ENCODE peak calls at places on chromosomes 3 and 15, in nine cellular contexts. F is lower lobe of right lung; P is thyroid gland; K is NCI-H2081; E is GM19239; V is ELR; W is bronchial epithelial cell; J is stimulated activated CD4-positive, alpha-beta T cell treated with anti-CD3 and anti-CD28 coated beads, Interleukin-1b, Interleukin-23, amount 100 ng/mL, for 4 hours; D is epithelial cell of proximal tubule. G is an unnamed sample.

GRCh38 chr3:184540777-184541681 is 20.6 kb upstream of the EPHB3 start:
- DNase-seq in F (peak; percentile 87), P (peak; percentile 85), K (peak; percentile 94), E (no peak), V (peak; percentile 55), W (peak; percentile 69), J (peak; percentile 68), D (no peak), G (no peak)

GRCh38 chr3:16122155-16122554 is 52.3 kb upstream of the GALNT15 start:
- DNase-seq in F (no peak), P (no peak), K (no peak), E (no peak), V (no peak), W (no peak), J (no peak), D (no peak), G (no peak)

GRCh38 chr3:56132762-56133161 is 335.5 kb downstream of the ERC2 start:
- DNase-seq in F (no peak), P (no peak), K (no peak), E (no peak), V (no peak), W (no peak), J (no peak), D (no peak), G (no peak)

GRCh38 chr15:84817461-84818081 is 415 bp downstream of the ALPK3 start:
- DNase-seq in F (no peak), P (peak; percentile 52), K (no peak), E (no peak), V (no peak), W (no peak), J (no peak), D (no peak), G (no peak)

GRCh38 chr3:144107923-144108322 is 136.3 kb downstream of the DIPK2A start:
- DNase-seq in F (no peak), P (no peak), K (peak; percentile 63), E (no peak), V (no peak), W (no peak), J (no peak), D (no peak), G (no peak)

GRCh38 chr15:92819312-92820232 is 80.6 kb upstream of the CHD2 start:
- DNase-seq in F (no peak), P (no peak), K (peak; percentile 61), E (no peak), V (peak; percentile 8), W (peak; percentile 54), J (no peak), D (no peak), G (no peak)

GRCh38 chr15:57133127-57133968 is 214.9 kb downstream of the TCF12 start:
- DNase-seq in F (no peak), P (no peak), K (peak; percentile 94), E (no peak), V (no peak), W (no peak), J (no peak), D (no peak), G (no peak)

GRCh38 chr15:85840079-85840801 is 45.5 kb upstream of the KLHL25 start:
- DNase-seq in F (peak; percentile 91), P (peak; percentile 89), K (peak; percentile 70), E (peak; percentile 80), V (peak; percentile 75), W (peak; percentile 47), J (peak; percentile 78), D (no peak), G (no peak)

GRCh38 chr3:126390751-126391150 is 4.0 kb upstream of the CFAP100 start:
- DNase-seq in F (no peak), P (no peak), K (no peak), E (no peak), V (no peak), W (no peak), J (no peak), D (no peak), G (no peak)

GRCh38 chr3:111968319-111969059 is 10.3 kb upstream of the ABHD10 start:
- DNase-seq in F (no peak), P (no peak), K (peak; percentile 88), E (no peak), V (no peak), W (no peak), J (no peak), D (no peak), G (no peak)

GRCh38 chr15:85726446-85726845 is 68.3 kb downstream of the KLHL25 start:
- DNase-seq in F (no peak), P (no peak), K (no peak), E (no peak), V (no peak), W (no peak), J (no peak), D (no peak), G (peak; percentile 37)

GRCh38 chr3:62199126-62199525 is 174.2 kb downstream of the FEZF2 start:
- DNase-seq in F (no peak), P (no peak), K (no peak), E (no peak), V (no peak), W (no peak), J (no peak), D (no peak), G (no peak)

GRCh38 chr15:100029045-100029444 is 295.8 kb upstream of the LYSMD4 start:
- DNase-seq in F (no peak), P (no peak), K (no peak), E (no peak), V (no peak), W (no peak), J (no peak), D (no peak), G (no peak)

GRCh38 chr3:189317911-189318310 is 146.1 kb downstream of the TPRG1 start:
- DNase-seq in F (no peak), P (no peak), K (no peak), E (no peak), V (no peak), W (no peak), J (no peak), D (no peak), G (no peak)

GRCh38 chr15:101499863-101500713 is 10.6 kb upstream of the PCSK6 start:
- DNase-seq in F (no peak), P (no peak), K (peak; percentile 84), E (no peak), V (no peak), W (no peak), J (no peak), D (no peak), G (no peak)

GRCh38 chr15:87354661-87355410 is 901.7 kb downstream of the NTRK3 start:
- DNase-seq in F (no peak), P (no peak), K (no peak), E (no peak), V (peak; percentile 90), W (peak; percentile 87), J (no peak), D (no peak), G (peak; percentile 41)

GRCh38 chr15:31403096-31403495 is 76.5 kb downstream of the KLF13 start:
- DNase-seq in F (no peak), P (no peak), K (no peak), E (no peak), V (peak; percentile 55), W (no peak), J (no peak), D (no peak), G (no peak)

GRCh38 chr15:77507151-77507847 is 86.6 kb downstream of the HMG20A start:
- DNase-seq in F (peak; percentile 79), P (peak; percentile 68), K (no peak), E (no peak), V (peak; percentile 35), W (peak; percentile 73), J (no peak), D (no peak), G (no peak)

GRCh38 chr3:49656541-49657112 is 17.5 kb upstream of the APEH start:
- DNase-seq in F (no peak), P (no peak), K (peak; percentile 4), E (no peak), V (peak; percentile 20), W (no peak), J (no peak), D (no peak), G (no peak)

GRCh38 chr3:110248666-110249065 is 823.0 kb upstream of the NECTIN3 start:
- DNase-seq in F (no peak), P (no peak), K (no peak), E (no peak), V (no peak), W (no peak), J (no peak), D (no peak), G (no peak)

GRCh38 chr15:58483316-58483715 is 51.5 kb downstream of the LIPC start:
- DNase-seq in F (no peak), P (no peak), K (no peak), E (no peak), V (no peak), W (no peak), J (no peak), D (no peak), G (no peak)

GRCh38 chr3:109918740-109919139 is 581.4 kb upstream of the DPPA4 start:
- DNase-seq in F (no peak), P (no peak), K (no peak), E (no peak), V (no peak), W (no peak), J (no peak), D (no peak), G (no peak)

GRCh38 chr15:82298520-82298919 is 35.9 kb downstream of the SAXO2 start:
- DNase-seq in F (no peak), P (no peak), K (no peak), E (no peak), V (no peak), W (no peak), J (peak; percentile 29), D (no peak), G (no peak)

GRCh38 chr3:124993462-124993861 is 58.9 kb upstream of the MUC13 start:
- DNase-seq in F (no peak), P (peak; percentile 20), K (no peak), E (no peak), V (no peak), W (no peak), J (no peak), D (no peak), G (no peak)

GRCh38 chr15:69780374-69780773 is 317.3 kb downstream of the TLE3 start:
- DNase-seq in F (no peak), P (no peak), K (no peak), E (no peak), V (peak; percentile 47), W (no peak), J (no peak), D (no peak), G (no peak)

GRCh38 chr15:57527382-57528091 is 64.2 kb upstream of the MYZAP start:
- DNase-seq in F (no peak), P (peak; percentile 58), K (peak; percentile 80), E (peak; percentile 40), V (peak; percentile 85), W (peak; percentile 75), J (no peak), D (no peak), G (peak; percentile 65)

GRCh38 chr3:49867871-49868321 is 1.8 kb downstream of the CAMKV start:
- DNase-seq in F (no peak), P (no peak), K (no peak), E (no peak), V (peak; percentile 55), W (peak; percentile 29), J (no peak), D (no peak), G (no peak)

GRCh38 chr15:51382787-51383186 is 41.3 kb downstream of the GLDN start:
- DNase-seq in F (no peak), P (peak; percentile 60), K (peak; percentile 68), E (no peak), V (peak; percentile 64), W (peak; percentile 41), J (no peak), D (no peak), G (no peak)

GRCh38 chr3:183662099-183662498 is 26.7 kb downstream of the KLHL24 start:
- DNase-seq in F (no peak), P (no peak), K (peak; percentile 17), E (no peak), V (no peak), W (no peak), J (no peak), D (no peak), G (no peak)

GRCh38 chr3:159762238-159762637 is 226.4 kb upstream of the IL12A start:
- DNase-seq in F (no peak), P (no peak), K (no peak), E (no peak), V (peak; percentile 77), W (peak; percentile 34), J (no peak), D (no peak), G (no peak)

GRCh38 chr3:89300519-89300918 is 193.1 kb downstream of the EPHA3 start:
- DNase-seq in F (no peak), P (no peak), K (no peak), E (no peak), V (no peak), W (no peak), J (no peak), D (no peak), G (no peak)